ENCODE peak calls at places on chromosomes 16 and 17, in five cellular contexts. K is AG04450, R is Caco-2, O is astrocyte of the cerebellum, M is fibroblast of mammary gland. W is an unnamed sample.

GRCh38 chr16:75264531-75264998 is 13.1 kb upstream of the BCAR1 start:
- DNase-seq in K (no peak), R (no peak), O (no peak), M (peak; percentile 41), W (peak; percentile 60)

GRCh38 chr16:4970010-4970409 is 11.9 kb downstream of the SEC14L5 start:
- DNase-seq in K (no peak), R (no peak), O (no peak), M (no peak), W (no peak)

GRCh38 chr16:85273293-85273692 is 161.0 kb upstream of the CIBAR2 start:
- DNase-seq in K (no peak), R (no peak), O (no peak), M (no peak), W (no peak)

GRCh38 chr16:48158296-48158695 is 2.5 kb upstream of the ABCC12 start:
- DNase-seq in K (peak; percentile 15), R (no peak), O (peak; percentile 41), M (peak; percentile 80), W (peak; percentile 62)

GRCh38 chr17:8894673-8895578 is 27.5 kb upstream of the PIK3R6 start:
- DNase-seq in K (peak; percentile 8), R (peak; percentile 43), O (peak; percentile 43), M (peak; percentile 77), W (peak; percentile 85)

GRCh38 chr16:85898521-85899442 is at the start of gene IRF8:
- DNase-seq in K (no peak), R (peak; percentile 85), O (no peak), M (no peak), W (peak; percentile 47)

GRCh38 chr17:19022747-19023146 is 18.2 kb upstream of the FAM83G start:
- DNase-seq in K (no peak), R (no peak), O (no peak), M (no peak), W (no peak)

GRCh38 chr16:70508752-70509151 is 14.6 kb downstream of the COG4 start:
- DNase-seq in K (no peak), R (no peak), O (no peak), M (peak; percentile 29), W (peak; percentile 45)

GRCh38 chr16:55912022-55912421 is 36.8 kb upstream of the CES5A start:
- DNase-seq in K (no peak), R (no peak), O (no peak), M (no peak), W (no peak)

GRCh38 chr17:29710891-29711418 is 88.2 kb upstream of the CORO6 start:
- DNase-seq in K (no peak), R (peak; percentile 78), O (no peak), M (peak; percentile 84), W (peak; percentile 58)

GRCh38 chr16:50839356-50839755 is 97.5 kb downstream of the CYLD start:
- DNase-seq in K (no peak), R (no peak), O (no peak), M (no peak), W (no peak)

GRCh38 chr17:13575922-13576419 is 25.8 kb downstream of the HS3ST3A1 start:
- DNase-seq in K (no peak), R (no peak), O (peak; percentile 39), M (peak; percentile 57), W (peak; percentile 61)

GRCh38 chr17:40314557-40314953 is 5.6 kb downstream of the RARA start:
- DNase-seq in K (peak; percentile 68), R (no peak), O (no peak), M (peak; percentile 89), W (peak; percentile 70)

DNA sequence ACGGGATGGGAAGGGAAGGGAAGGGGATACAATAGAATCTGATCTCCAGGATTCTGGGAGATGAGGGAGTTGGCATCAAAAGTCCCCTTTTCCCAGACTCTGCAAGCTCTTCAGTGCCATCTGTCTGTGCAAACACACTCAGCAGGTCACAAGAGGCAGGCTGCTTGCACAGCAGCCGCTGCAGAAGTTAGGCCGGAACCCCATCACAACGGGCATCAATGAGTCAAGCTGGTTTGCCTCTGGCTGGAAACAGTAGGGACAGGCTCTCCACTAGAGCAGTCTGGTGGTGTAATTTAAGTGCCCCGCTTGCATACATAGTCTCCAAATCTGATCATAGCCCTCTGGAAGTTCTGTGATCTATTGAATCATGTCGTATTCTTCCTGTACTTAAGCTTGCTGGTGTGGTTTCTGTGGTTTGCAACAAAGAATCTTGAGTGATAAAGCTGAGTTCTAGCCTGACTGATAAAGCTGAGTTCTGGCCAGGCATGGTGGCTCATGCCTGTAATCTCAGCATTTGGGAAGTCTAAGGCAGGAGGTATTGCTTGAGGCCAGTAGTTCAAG is 33.7 kb upstream of the KDM8 start:
- DNase-seq in K (peak; percentile 53), R (peak; percentile 35), O (peak; percentile 67), M (peak; percentile 57), W (peak; percentile 93)
- TF ChIP-seq CTCF in K (peak; percentile 33), R (peak; percentile 52), O (peak; percentile 32), M (peak; percentile 18), W (peak; percentile 55)

DNA sequence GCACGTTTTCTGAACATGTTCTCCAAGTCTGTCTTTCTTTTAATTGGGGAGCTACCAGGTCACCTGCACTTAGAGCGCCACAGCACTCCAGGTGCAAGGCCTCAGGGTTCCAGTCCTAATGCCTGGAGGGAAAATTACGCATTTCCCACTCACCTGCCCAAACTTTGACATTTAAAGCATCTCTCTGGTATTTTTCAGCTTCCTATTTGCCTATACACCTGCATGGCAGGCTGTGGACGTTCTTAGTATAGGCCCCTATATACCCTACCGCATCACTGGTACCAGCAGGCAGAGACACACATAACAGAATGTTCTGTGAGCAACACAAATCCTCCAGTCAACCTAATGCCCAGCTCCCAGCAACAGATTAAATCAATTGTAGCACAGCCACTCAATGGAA is 213.3 kb downstream of the MRTFB start:
- DNase-seq in K (no peak), R (no peak), O (no peak), M (no peak), W (no peak)
- H3K4me3 ChIP-seq in K (no peak overlapping the region), R (no peak overlapping the region), O (no peak overlapping the region), M (no peak overlapping the region), W (no peak overlapping the region)

GRCh38 chr17:49898547-49899490 is 51.0 kb upstream of the TAC4 start:
- DNase-seq in K (no peak), R (peak; percentile 92), O (no peak), M (peak; percentile 13), W (peak; percentile 25)
- TF ChIP-seq CTCF in K (peak; percentile 11), R (peak; percentile 95), O (peak; percentile 18), M (peak; percentile 14), W (peak; percentile 41)

GRCh38 chr16:81518439-81518757 is 73.8 kb downstream of the CMIP start:
- DNase-seq in K (no peak), R (no peak), O (no peak), M (no peak), W (no peak)
- H3K4me3 ChIP-seq in K (no peak overlapping the region), R (no peak overlapping the region), O (no peak overlapping the region), M (no peak overlapping the region), W (no peak overlapping the region)

DNA sequence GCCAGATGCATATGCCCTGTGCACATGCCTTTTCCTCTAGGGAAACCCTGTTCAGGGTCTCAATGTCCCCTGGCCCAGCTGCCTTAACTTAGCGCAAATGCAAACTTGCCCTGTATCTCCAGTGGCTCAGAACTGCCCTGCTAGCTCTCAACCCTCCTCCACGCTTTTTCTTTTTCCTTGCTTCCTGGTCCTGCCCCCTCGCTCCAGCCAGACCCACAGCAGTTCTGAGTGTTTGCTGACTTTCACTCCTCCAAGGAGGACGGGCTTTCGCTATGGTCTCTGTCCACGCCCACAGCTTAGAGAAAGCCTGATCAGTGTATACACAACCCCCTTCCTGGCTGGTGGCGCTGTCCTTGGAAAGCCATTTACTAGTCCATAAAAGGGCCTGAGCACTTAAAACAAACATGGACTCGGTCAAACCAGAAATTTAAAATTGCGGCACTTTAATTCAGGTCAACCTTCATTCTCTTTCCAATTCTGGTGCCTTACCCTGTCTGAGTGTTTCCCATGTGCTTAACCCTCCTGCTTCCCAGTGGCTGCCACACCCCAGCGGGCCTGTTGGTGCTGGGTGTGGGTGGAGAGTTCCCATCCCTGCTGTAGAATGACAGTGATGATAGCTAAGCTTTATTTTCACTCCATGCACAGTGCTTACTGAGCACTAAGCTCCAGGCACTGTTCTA is 15.6 kb upstream of the TMEM98 start:
- DNase-seq in K (peak; percentile 44), R (peak; percentile 81), O (no peak), M (peak; percentile 75), W (peak; percentile 85)
- TF ChIP-seq CTCF in K (peak; percentile 11), R (no peak), O (no peak), M (peak; percentile 19), W (peak; percentile 24)

DNA sequence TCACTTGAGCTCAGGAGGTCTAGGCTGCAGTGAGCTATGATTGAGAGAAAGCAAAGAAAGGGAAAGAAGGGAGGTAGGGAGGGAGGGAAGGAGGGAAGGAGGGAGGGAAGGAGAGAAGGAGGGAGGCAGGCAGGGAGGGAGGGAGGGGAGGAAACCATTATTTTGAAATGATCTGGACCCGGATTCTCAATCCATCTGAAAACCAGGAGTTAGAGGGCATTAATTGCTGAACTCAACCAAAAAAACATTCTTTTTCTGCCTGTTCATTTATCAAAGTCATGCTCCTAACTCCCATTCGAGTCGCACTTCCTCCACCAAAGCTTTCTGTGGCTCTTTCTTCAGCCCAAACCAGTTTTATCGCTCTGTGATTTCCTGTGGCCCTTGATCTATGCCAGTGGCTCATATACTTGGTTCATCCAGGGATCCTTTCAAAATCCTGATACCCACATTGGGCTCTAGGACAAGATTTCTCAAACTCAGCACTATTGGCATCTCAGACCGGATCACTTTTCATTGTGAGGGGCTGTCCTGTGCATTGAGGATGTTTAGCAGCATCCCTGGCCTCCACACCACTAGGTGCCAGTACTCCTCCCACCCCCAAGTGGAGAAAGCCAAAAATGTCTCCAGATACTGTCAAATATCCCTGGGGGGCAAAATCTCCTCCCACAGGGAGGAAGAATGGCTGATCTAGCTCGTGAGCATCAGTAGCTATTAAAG is 38.2 kb downstream of the CMTM4 start:
- DNase-seq in K (no peak), R (no peak), O (no peak), M (no peak), W (no peak)
- H3K4me3 ChIP-seq in K (no peak overlapping the region), R (no peak overlapping the region), O (no peak overlapping the region), M (no peak overlapping the region), W (no peak overlapping the region)

DNA sequence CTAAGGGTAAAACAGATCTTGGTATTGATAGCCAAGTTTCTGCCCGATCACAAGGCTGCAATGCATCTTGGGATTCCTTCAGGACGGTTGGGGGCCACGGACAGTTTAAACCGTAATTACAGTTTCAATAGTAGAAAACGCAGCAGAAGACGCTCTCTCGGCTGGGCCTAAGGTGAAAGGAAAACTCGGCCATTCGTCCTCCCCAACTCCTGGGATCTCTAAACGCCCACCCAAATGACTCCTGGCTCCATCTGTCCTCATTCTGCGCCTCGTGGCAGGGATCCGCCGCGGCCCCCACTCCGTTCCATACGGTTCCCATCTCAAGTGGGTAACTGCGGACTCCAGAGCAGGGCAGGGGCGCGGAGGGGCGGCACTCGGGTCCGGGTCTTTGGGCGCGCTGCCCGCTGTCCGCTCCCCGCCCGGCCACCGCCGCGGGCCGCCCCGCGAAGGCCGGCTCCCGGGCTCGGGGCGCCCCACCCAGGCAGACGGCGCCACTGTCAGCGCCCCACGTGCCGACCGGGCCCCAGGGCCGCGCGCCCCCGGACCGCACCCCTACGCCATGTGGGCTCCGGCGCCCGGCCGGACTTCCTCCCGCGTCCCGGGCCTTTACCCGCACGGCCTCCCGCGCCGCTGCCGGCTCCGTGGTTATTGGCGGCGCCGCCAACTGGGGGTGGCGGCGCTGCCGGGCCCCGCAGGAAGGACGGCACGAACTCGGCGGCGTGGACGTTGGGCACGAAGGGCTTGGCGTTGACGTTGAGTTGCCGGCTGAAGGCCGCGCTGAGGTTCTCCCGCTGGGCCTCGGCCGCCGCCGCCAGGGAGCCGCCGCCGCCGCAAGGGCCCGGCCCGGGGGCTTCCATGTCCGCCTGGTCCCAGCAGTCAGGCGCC is 755 bp downstream of the GSPT1 start:
- DNase-seq in K (no peak), R (peak; percentile 41), O (no peak), M (peak; percentile 42), W (peak; percentile 57)
- TF ChIP-seq CTCF in K (no peak), R (no peak), O (no peak), M (no peak), W (no peak)